ENCODE peak calls at places on chromosome 21, in seven cellular contexts. D, F, G, T, O, C and V are unnamed samples.
A peak's percentile ranks its signal among the peaks of the same experiment; 100 is the strongest.

GRCh38 chr21:17730782-17731181 is 88.4 kb downstream of the C21orf91 start:
- DNase-seq in F (no peak), G (no peak), T (peak; percentile 8), C (no peak), O (no peak), D (no peak), V (peak; percentile 29)

GRCh38 chr21:26583737-26584136 is 10.7 kb upstream of the CYYR1 start:
- DNase-seq in T (no peak), F (no peak), O (no peak), D (no peak), C (no peak), G (no peak), V (no peak)

GRCh38 chr21:42218836-42219605 is at the start of gene ABCG1:
- DNase-seq in D (peak; percentile 60), T (peak; percentile 20), C (peak; percentile 58), G (no peak), O (peak; percentile 13), F (no peak), V (no peak)

GRCh38 chr21:17585875-17586450 is 26.7 kb downstream of the BTG3 start:
- DNase-seq in D (peak; percentile 9), T (peak; percentile 67), G (peak; percentile 79), O (peak; percentile 62), F (no peak), C (no peak), V (peak; percentile 67)

GRCh38 chr21:24110846-24111245 is 1496.4 kb downstream of the MRPL39 start:
- DNase-seq in C (no peak), O (peak; percentile 77), G (no peak), T (no peak), F (no peak), D (no peak), V (peak; percentile 48)

GRCh38 chr21:42518216-42518615 is 4.6 kb downstream of the SLC37A1 start:
- DNase-seq in G (peak; percentile 37), O (peak; percentile 28), C (no peak), T (peak; percentile 26), D (no peak), F (no peak), V (peak; percentile 91)

GRCh38 chr21:32186843-32187242 is 92.0 kb downstream of the MIS18A start:
- DNase-seq in D (peak; percentile 65), C (no peak), F (no peak), T (no peak), G (no peak), O (no peak), V (no peak)

GRCh38 chr21:16908087-16908486 is 604.8 kb upstream of the CXADR start:
- DNase-seq in D (no peak), F (peak; percentile 73), T (peak; percentile 22), G (no peak), C (peak; percentile 33), O (no peak), V (peak; percentile 17)

GRCh38 chr21:33402011-33402979 is 918 bp upstream of the IFNGR2 start:
- DNase-seq in F (peak; percentile 56), T (peak; percentile 83), C (peak; percentile 83), G (peak; percentile 78), D (peak; percentile 38), O (peak; percentile 71), V (peak; percentile 59)

GRCh38 chr21:45407629-45408247 is 2.8 kb downstream of the COL18A1 start:
- DNase-seq in T (no peak), C (no peak), D (no peak), F (no peak), G (no peak), O (no peak), V (no peak)
- H3K4me3 ChIP-seq in T (no peak overlapping the region), C (no peak overlapping the region), D (no peak overlapping the region), F (no peak overlapping the region), G (no peak overlapping the region), O (no peak overlapping the region), V (no peak overlapping the region)

DNA sequence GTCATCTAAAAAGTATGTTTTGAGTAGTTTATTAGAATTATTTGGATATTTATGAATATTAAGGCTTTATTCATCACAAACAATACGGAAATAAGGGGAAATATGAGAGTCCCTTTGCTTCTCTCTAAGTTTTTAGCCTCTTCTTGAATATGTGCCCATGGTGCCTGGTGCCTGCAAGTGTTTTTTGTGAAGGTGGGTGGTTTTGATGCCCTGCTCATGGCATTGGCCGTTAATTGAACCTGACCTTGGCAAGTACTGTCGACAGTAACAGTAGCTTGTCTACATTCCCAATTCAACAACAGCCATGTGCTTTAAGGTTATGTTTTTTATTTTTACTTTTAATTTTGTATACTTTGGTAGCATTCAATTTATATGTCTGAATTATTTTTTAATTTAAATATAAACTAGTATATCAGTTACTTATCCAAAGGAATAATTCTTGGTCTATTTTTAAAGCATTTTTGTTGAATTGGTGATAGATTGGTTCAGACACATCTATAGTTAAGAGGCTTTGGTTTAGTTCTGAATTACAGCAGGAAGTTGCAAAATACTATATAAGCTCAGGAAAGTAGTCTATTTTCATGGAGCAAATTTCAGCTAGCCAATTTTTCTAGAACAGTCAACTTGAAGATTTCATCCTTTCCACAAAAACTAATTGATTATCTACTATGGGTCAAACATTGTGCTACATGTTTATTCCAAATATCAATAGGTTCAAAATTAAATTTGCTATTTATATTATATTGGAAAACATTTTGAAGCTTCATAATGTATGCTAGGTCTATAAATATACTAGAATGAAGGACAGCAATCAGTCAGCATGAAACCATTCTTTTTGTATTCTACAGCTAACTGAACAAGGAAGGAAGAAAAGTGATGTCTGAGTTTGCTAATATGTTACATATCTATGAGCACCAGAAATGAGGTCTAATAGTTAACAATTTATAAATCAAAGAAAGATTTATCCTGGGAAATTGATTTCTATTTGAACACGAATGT is 184.4 kb downstream of the MRPL39 start:
- DNase-seq in O (no peak), F (no peak), C (no peak), G (no peak), D (no peak), T (no peak), V (no peak)
- H3K4me3 ChIP-seq in O (no peak overlapping the region), F (no peak overlapping the region), C (no peak overlapping the region), G (no peak overlapping the region), D (no peak overlapping the region), T (no peak overlapping the region), V (no peak overlapping the region)

GRCh38 chr21:38661296-38662223 is 144.2 kb upstream of the ETS2 start:
- DNase-seq in T (peak; percentile 72), D (peak; percentile 16), F (no peak), G (peak; percentile 80), O (peak; percentile 62), C (peak; percentile 41), V (peak; percentile 69)
- H3K4me3 ChIP-seq in T (peak overlapping the region; percentile 73), D (peak overlapping the region; percentile 49), F (no peak overlapping the region), G (peak overlapping the region; percentile 38), O (peak overlapping the region; percentile 26), C (peak overlapping the region; percentile 50), V (peak overlapping the region; percentile 38)

DNA sequence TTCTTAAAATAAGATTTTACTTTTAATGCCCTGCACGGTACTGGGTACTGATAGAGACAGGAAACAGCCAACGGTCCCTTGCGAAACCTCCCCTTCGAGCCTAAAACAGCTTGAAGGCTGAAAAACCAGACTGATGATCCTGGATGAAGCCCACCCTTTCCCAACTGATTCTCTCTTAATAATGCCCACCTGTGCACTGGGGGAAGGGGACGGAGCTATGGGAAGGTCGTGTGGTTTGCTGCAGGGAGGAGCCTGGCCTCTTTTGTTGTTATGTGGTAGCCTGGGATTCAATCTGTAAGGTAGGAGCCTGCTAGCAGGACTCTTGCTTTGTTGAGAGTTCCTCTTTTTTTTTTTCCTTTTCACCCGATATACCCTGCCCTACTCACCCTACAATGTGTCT is 25.6 kb downstream of the SAMSN1 start:
- DNase-seq in G (no peak), T (no peak), D (no peak), C (no peak), O (no peak), F (no peak), V (no peak)
- H3K4me3 ChIP-seq in G (no peak overlapping the region), T (no peak overlapping the region), D (no peak overlapping the region), C (no peak overlapping the region), O (no peak overlapping the region), F (no peak overlapping the region), V (no peak overlapping the region)

DNA sequence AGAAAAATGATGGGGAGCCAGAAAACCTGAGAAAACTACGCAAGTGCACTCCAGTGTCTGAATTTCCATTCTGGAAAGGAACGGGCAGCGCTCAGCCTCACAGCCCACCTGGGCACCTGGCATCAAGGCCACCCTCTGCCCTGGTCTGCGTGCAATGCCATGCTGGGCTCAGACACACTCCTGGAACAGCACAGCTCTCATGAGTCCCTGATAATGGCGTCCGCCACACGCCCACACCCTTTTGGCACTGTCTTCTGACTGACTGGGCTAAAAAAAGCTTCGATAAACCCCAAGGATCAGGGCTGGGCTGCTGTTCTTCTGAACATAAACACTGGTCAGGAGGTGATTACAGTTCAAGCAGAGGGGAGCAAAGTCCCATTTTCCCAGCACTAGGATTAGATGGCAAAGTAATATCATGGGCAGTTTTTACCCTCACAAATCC is 22.8 kb downstream of the RCAN1 start:
- DNase-seq in G (peak; percentile 69), T (peak; percentile 47), C (no peak), F (no peak), O (peak; percentile 48), D (peak; percentile 83), V (no peak)
- H3K4me3 ChIP-seq in G (no peak overlapping the region), T (no peak overlapping the region), C (no peak overlapping the region), F (no peak overlapping the region), O (no peak overlapping the region), D (peak overlapping the region; percentile 37), V (no peak overlapping the region)

DNA sequence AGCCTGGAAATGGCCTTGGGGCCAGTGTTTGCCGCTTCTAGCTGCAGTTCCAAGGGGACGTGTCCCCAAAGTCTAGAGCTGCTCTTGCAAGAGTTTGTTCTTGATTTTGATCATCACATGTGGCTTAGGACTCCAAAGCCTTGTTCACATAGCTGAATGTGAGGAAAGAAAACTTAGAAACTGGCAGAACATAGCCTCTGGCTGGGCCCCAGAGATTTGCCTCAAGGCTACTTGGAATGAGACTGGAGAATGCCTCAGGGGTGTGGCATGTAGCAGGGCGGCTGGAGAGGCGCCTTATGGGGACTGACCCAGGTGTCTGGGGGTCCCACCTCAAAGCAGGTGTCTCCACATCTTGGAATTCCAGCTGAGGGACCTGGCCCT is 2.3 kb downstream of the PDXK start:
- DNase-seq in G (no peak), O (no peak), F (no peak), T (no peak), D (no peak), C (no peak), V (no peak)
- H3K4me3 ChIP-seq in G (no peak overlapping the region), O (peak overlapping the region; percentile 4), F (no peak overlapping the region), T (peak overlapping the region; percentile 81), D (no peak overlapping the region), C (peak overlapping the region; percentile 99), V (no peak overlapping the region)

GRCh38 chr21:43894206-43894577 is 29.2 kb downstream of the AGPAT3 start:
- DNase-seq in G (no peak), D (no peak), C (no peak), O (no peak), F (no peak), T (no peak), V (no peak)
- H3K4me3 ChIP-seq in G (no peak overlapping the region), D (no peak overlapping the region), C (no peak overlapping the region), O (no peak overlapping the region), F (no peak overlapping the region), T (no peak overlapping the region), V (no peak overlapping the region)